ENCODE peak calls at places on chromosome 21, in five cellular contexts. X is IMR-90, D is H9, H is mesenchymal stem cell, R is H1. C is an unnamed sample.

GRCh38 chr21:33761104-33762036 is 119.1 kb downstream of the ITSN1 start:
- DNase-seq in X (peak), D (no peak), H (peak), R (no peak), C (no peak)

GRCh38 chr21:35868005-35868868 is 192.1 kb downstream of the SETD4 start:
- DNase-seq in X (no peak), D (no peak), H (no peak), R (no peak), C (no peak)

GRCh38 chr21:34642211-34643075 is 26.4 kb upstream of the CLIC6 start:
- DNase-seq in X (peak), D (no peak), H (peak), R (no peak), C (no peak)

GRCh38 chr21:34080693-34081092 is 7.3 kb downstream of the MRPS6 start:
- DNase-seq in X (no peak), D (no peak), H (no peak), R (no peak), C (no peak)

GRCh38 chr21:40658237-40658636 is 188.7 kb downstream of the DSCAM start:
- DNase-seq in X (no peak), D (no peak), H (no peak), R (no peak), C (no peak)

GRCh38 chr21:15159382-15160020 is 94.7 kb upstream of the NRIP1 start:
- DNase-seq in X (no peak), D (no peak), H (no peak), R (no peak), C (no peak)

GRCh38 chr21:27040738-27041137 is 73.8 kb upstream of the ADAMTS5 start:
- DNase-seq in X (no peak), D (no peak), H (no peak), R (no peak), C (no peak)

GRCh38 chr21:46122758-46123683 is 25.1 kb downstream of the COL6A2 start:
- DNase-seq in X (no peak), D (no peak), H (no peak), R (no peak), C (no peak)

GRCh38 chr21:46211376-46211775 is 17.2 kb downstream of the LSS start:
- DNase-seq in X (no peak), D (no peak), H (no peak), R (no peak), C (no peak)

GRCh38 chr21:25925936-25926335 is 191.2 kb downstream of the GABPA start:
- DNase-seq in X (peak), D (no peak), H (peak), R (no peak), C (no peak)

GRCh38 chr21:23593582-23593981 is 2013.7 kb downstream of the MRPL39 start:
- DNase-seq in X (no peak), D (no peak), H (no peak), R (no peak), C (no peak)

GRCh38 chr21:31273278-31273677 is 70.8 kb downstream of the TIAM1 start:
- DNase-seq in X (no peak), D (no peak), H (no peak), R (no peak), C (no peak)

GRCh38 chr21:15894596-15894995 is 164.8 kb downstream of the USP25 start:
- DNase-seq in X (peak), D (no peak), H (peak), R (no peak), C (no peak)

GRCh38 chr21:24671901-24672300 is 935.4 kb downstream of the MRPL39 start:
- DNase-seq in X (no peak), D (no peak), H (no peak), R (no peak), C (no peak)
- H3K23ac ChIP-seq in X (no peak), D (no peak), H (no peak), R (no peak), C (no peak)

GRCh38 chr21:41835711-41836154 is 43.4 kb downstream of the PRDM15 start:
- DNase-seq in X (no peak), D (no peak), H (no peak), R (no peak), C (no peak)

GRCh38 chr21:41836166-41837015 is 42.8 kb downstream of the PRDM15 start:
- DNase-seq in X (no peak), D (no peak), H (no peak), R (no peak), C (no peak)

GRCh38 chr21:41839387-41840000 is 39.6 kb downstream of the PRDM15 start:
- DNase-seq in X (no peak), D (no peak), H (no peak), R (no peak), C (no peak)

GRCh38 chr21:41834926-41835663 is 44.0 kb downstream of the PRDM15 start:
- DNase-seq in X (no peak), D (no peak), H (no peak), R (no peak), C (no peak)

GRCh38 chr21:41837756-41838297 is 41.3 kb downstream of the PRDM15 start:
- DNase-seq in X (no peak), D (no peak), H (no peak), R (no peak), C (no peak)
- H3K23ac ChIP-seq in X (no peak), D (no peak), H (no peak), R (no peak), C (no peak)

GRCh38 chr21:37874904-37875780 is 41.1 kb downstream of the KCNJ6 start:
- DNase-seq in X (no peak), D (no peak), H (no peak), R (no peak), C (no peak)

GRCh38 chr21:37874481-37874880 is 41.8 kb downstream of the KCNJ6 start:
- DNase-seq in X (no peak), D (no peak), H (no peak), R (no peak), C (no peak)

GRCh38 chr21:37878946-37879660 is 37.2 kb downstream of the KCNJ6 start:
- DNase-seq in X (peak), D (no peak), H (peak), R (no peak), C (no peak)

GRCh38 chr21:37877171-37877570 is 39.1 kb downstream of the KCNJ6 start:
- DNase-seq in X (peak), D (no peak), H (peak), R (no peak), C (no peak)

DNA sequence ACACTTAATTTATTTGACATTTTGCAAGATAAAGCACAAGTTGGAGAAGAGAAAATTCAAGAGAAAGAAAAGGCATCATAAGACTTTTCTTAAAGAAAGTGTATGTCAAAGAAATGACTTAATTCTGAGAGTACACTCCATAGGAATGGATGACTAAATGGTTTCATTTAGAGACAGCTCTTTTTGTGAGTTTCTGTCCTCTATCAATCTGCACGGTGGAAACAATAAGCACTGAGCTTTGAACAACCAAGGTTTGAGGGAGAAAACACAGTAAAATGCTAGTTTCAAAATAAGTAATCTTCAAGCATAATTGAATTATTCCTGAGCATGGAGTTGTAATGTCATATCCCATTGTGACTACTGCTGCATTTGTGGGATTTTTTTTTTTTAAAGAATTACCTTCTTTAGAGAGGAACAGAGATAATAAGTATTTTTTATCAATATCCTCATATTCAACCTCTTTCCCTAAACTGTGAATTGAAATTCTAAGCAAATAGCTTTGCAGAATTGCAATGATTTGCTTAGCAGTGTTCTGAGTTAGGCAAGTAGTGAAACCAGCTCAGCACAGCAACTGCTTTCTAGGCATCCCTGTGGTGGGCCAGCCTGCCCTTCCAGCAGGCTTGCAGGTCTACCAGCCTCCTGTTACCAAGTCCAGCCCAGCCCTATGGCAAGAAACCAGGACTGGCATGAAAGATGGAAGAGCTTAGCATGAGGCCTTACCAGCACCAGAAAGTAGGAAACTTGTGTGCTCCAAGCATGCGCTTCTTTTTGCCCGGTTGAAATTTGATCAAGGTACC is 38.2 kb downstream of the KCNJ6 start:
- DNase-seq in X (no peak), D (no peak), H (no peak), R (no peak), C (no peak)
- H3K23ac ChIP-seq in X (no peak), D (no peak), H (no peak), R (no peak), C (no peak)

DNA sequence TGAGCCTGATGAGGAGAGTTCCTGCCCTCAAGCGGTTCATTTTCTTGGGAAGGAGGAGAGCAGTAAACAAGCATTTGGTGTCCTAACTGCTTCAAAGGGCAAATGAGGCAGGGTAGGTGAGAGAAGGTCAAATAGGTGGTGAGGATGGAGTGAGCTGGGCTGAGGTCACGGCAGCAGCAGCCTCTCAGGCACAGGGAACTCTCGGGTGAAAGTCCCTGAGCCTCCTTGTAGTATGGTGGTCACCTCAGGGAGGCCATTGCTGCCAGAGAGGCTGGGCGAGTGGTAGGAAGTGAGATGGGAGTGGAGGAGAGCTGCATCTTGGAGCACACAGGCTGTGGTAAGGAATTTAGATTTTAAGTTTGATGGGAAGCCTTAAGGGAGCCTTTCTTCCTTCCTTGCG is 4.0 kb downstream of the ADARB1 start:
- DNase-seq in X (no peak), D (peak), H (no peak), R (no peak), C (no peak)
- H3K23ac ChIP-seq in X (peak), D (no peak), H (no peak), R (no peak), C (no peak)

GRCh38 chr21:41830145-41830707 is 48.9 kb downstream of the PRDM15 start:
- DNase-seq in X (no peak), D (no peak), H (no peak), R (no peak), C (no peak)
- H3K23ac ChIP-seq in X (no peak), D (no peak), H (no peak), R (no peak), C (no peak)

GRCh38 chr21:42922918-42923317 is 2.5 kb downstream of the ERVH48-1 start:
- DNase-seq in X (no peak), D (no peak), H (no peak), R (no peak), C (no peak)

GRCh38 chr21:42923553-42924432 is 1.6 kb downstream of the ERVH48-1 start:
- DNase-seq in X (peak), D (peak), H (peak), R (peak), C (peak)

GRCh38 chr21:42925114-42925907 is at the start of gene ERVH48-1:
- DNase-seq in X (peak), D (peak), H (peak), R (no peak), C (no peak)

GRCh38 chr21:42921912-42922311 is 3.5 kb downstream of the ERVH48-1 start:
- DNase-seq in X (no peak), D (no peak), H (no peak), R (no peak), C (no peak)

DNA sequence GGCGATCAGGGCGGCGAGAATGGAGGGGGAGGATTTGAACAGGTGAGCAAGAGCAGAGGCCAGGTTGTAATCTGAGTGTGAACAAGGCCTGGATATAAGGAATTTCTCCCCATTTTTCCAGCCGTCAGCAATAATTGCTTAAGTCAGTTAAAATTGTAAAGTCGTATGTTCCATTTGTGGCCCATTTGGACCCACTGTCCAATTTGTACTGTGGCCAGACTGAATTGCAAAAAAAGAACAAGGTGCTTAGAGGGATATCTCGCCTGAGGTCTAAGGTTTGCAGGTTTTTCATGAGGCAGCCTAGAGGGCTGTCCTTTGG is 1.0 kb downstream of the ERVH48-1 start:
- DNase-seq in X (no peak), D (no peak), H (no peak), R (no peak), C (no peak)
- H3K23ac ChIP-seq in X (no peak), D (no peak), H (no peak), R (no peak), C (peak)

GRCh38 chr21:28247454-28248020 is 745.1 kb downstream of the LTN1 start:
- DNase-seq in X (no peak), D (no peak), H (no peak), R (no peak), C (no peak)
- H3K23ac ChIP-seq in X (no peak), D (no peak), H (no peak), R (no peak), C (no peak)

GRCh38 chr21:32415451-32415850 is 2.9 kb downstream of the EVA1C start:
- DNase-seq in X (no peak), D (no peak), H (no peak), R (no peak), C (no peak)
- H3K23ac ChIP-seq in X (no peak), D (no peak), H (no peak), R (no peak), C (no peak)

GRCh38 chr21:29298348-29299045 is at the start of gene BACH1:
- DNase-seq in X (peak), D (peak), H (peak), R (peak), C (peak)
- H3K23ac ChIP-seq in X (peak), D (peak), H (peak), R (no peak), C (peak)

C was measured in neuronal stem cell.